ENCODE peak calls at places on chromosomes 2 and 18, in eight cellular contexts. R, M, C, F, L, H, P and T are unnamed samples.

GRCh38 chr2:227703280-227703732 is 14.5 kb downstream of the SLC19A3 start:
- DNase-seq in R (no peak), M (no peak), C (no peak), F (no peak), L (no peak), H (no peak), P (no peak), T (no peak)

GRCh38 chr18:79684283-79684631 is 4.7 kb downstream of the CTDP1 start:
- DNase-seq in R (no peak), M (no peak), C (no peak), F (peak), L (no peak), H (no peak), P (no peak), T (no peak)

GRCh38 chr2:239402666-239403065 is 1.8 kb upstream of the HDAC4 start:
- DNase-seq in R (no peak), M (no peak), C (no peak), F (no peak), L (no peak), H (no peak), P (no peak), T (no peak)

GRCh38 chr2:126889501-126890135 is 9.1 kb upstream of the TEX51 start:
- DNase-seq in R (no peak), M (no peak), C (no peak), F (no peak), L (no peak), H (no peak), P (no peak), T (no peak)

GRCh38 chr18:34493099-34493544 is 217.0 kb upstream of the DTNA start:
- DNase-seq in R (peak), M (no peak), C (peak), F (peak), L (peak), H (peak), P (no peak), T (peak)

GRCh38 chr18:59918320-59918755 is 18.5 kb downstream of the PMAIP1 start:
- DNase-seq in R (no peak), M (no peak), C (no peak), F (peak), L (no peak), H (no peak), P (no peak), T (no peak)

GRCh38 chr18:21047116-21047515 is 64.5 kb downstream of the ROCK1 start:
- DNase-seq in R (no peak), M (no peak), C (no peak), F (no peak), L (no peak), H (no peak), P (no peak), T (no peak)

GRCh38 chr2:232973796-232974195 is 39.3 kb downstream of the NGEF start:
- DNase-seq in R (no peak), M (no peak), C (no peak), F (no peak), L (no peak), H (no peak), P (no peak), T (no peak)

GRCh38 chr2:119476301-119477117 is 44.9 kb downstream of the TMEM37 start:
- DNase-seq in R (peak), M (peak), C (peak), F (peak), L (peak), H (peak), P (peak), T (peak)

GRCh38 chr2:16755377-16755776 is 89.7 kb upstream of the CYRIA start:
- DNase-seq in R (no peak), M (no peak), C (no peak), F (no peak), L (no peak), H (no peak), P (no peak), T (no peak)

GRCh38 chr2:50509852-50510251 is 522.1 kb downstream of the NRXN1 start:
- DNase-seq in R (no peak), M (no peak), C (no peak), F (no peak), L (no peak), H (no peak), P (no peak), T (no peak)

GRCh38 chr18:79135924-79136323 is 66.7 kb downstream of the ATP9B start:
- DNase-seq in R (no peak), M (no peak), C (no peak), F (no peak), L (no peak), H (no peak), P (no peak), T (no peak)

GRCh38 chr2:96336104-96336775 is 674 bp downstream of the NCAPH start:
- DNase-seq in R (no peak), M (no peak), C (no peak), F (no peak), L (no peak), H (no peak), P (no peak), T (no peak)

GRCh38 chr2:190970872-190971506 is 43.0 kb downstream of the STAT1 start:
- DNase-seq in R (no peak), M (no peak), C (no peak), F (no peak), L (no peak), H (no peak), P (no peak), T (no peak)

GRCh38 chr2:134458950-134459349 is 205.1 kb downstream of the MGAT5 start:
- DNase-seq in R (no peak), M (no peak), C (no peak), F (no peak), L (no peak), H (no peak), P (no peak), T (no peak)

GRCh38 chr2:226882606-226883005 is 46.8 kb downstream of the RHBDD1 start:
- DNase-seq in R (no peak), M (no peak), C (no peak), F (no peak), L (no peak), H (no peak), P (no peak), T (no peak)

GRCh38 chr18:54742654-54743053 is 85.6 kb upstream of the RAB27B start:
- DNase-seq in R (peak), M (no peak), C (no peak), F (no peak), L (no peak), H (no peak), P (no peak), T (no peak)

GRCh38 chr2:50448556-50448955 is 583.4 kb downstream of the NRXN1 start:
- DNase-seq in R (no peak), M (no peak), C (no peak), F (no peak), L (no peak), H (no peak), P (no peak), T (no peak)

GRCh38 chr2:20201671-20202070 is 23.3 kb downstream of the SDC1 start:
- DNase-seq in R (no peak), M (no peak), C (no peak), F (no peak), L (no peak), H (no peak), P (no peak), T (no peak)

GRCh38 chr2:182611009-182611408 is 105.0 kb upstream of the DNAJC10 start:
- DNase-seq in R (no peak), M (no peak), C (no peak), F (no peak), L (no peak), H (no peak), P (no peak), T (no peak)